ENCODE peak calls at places on chromosome 18, in five cellular contexts. One of them, this sample, is unnamed.

GRCh38 chr18:44744206-44745180 is 63.8 kb downstream of the SETBP1 start:
- DNase-seq in right lobe of liver: no peak
- DNase-seq in HFF-Myc: no peak
- DNase-seq in OCI-LY7: no peak
- DNase-seq in CD4-positive, alpha-beta T cell: no peak
- DNase-seq in this sample: no peak

GRCh38 chr18:77088977-77089795 is 43.4 kb downstream of the MBP start:
- DNase-seq in HFF-Myc: no peak
- DNase-seq in right lobe of liver: peak
- DNase-seq in CD4-positive, alpha-beta T cell: no peak
- DNase-seq in OCI-LY7: no peak
- DNase-seq in this sample: no peak

GRCh38 chr18:49023281-49023937 is 72.6 kb upstream of the SMAD7 start:
- DNase-seq in CD4-positive, alpha-beta T cell: no peak
- DNase-seq in HFF-Myc: no peak
- DNase-seq in right lobe of liver: no peak
- DNase-seq in OCI-LY7: peak
- DNase-seq in this sample: no peak

GRCh38 chr18:50870138-50870845 is 8.6 kb upstream of the ME2 start:
- DNase-seq in HFF-Myc: no peak
- DNase-seq in OCI-LY7: no peak
- DNase-seq in right lobe of liver: no peak
- DNase-seq in CD4-positive, alpha-beta T cell: no peak
- DNase-seq in this sample: no peak

GRCh38 chr18:49031511-49032188 is 80.9 kb upstream of the SMAD7 start:
- DNase-seq in HFF-Myc: no peak
- DNase-seq in right lobe of liver: no peak
- DNase-seq in CD4-positive, alpha-beta T cell: no peak
- DNase-seq in OCI-LY7: no peak
- DNase-seq in this sample: no peak

GRCh38 chr18:23280844-23281243 is 145.6 kb downstream of the CABLES1 start:
- DNase-seq in CD4-positive, alpha-beta T cell: no peak
- DNase-seq in HFF-Myc: no peak
- DNase-seq in OCI-LY7: no peak
- DNase-seq in right lobe of liver: no peak
- DNase-seq in this sample: no peak

GRCh38 chr18:52237551-52237950 is 102.4 kb upstream of the DCC start:
- DNase-seq in right lobe of liver: no peak
- DNase-seq in HFF-Myc: no peak
- DNase-seq in CD4-positive, alpha-beta T cell: no peak
- DNase-seq in OCI-LY7: no peak
- DNase-seq in this sample: no peak

GRCh38 chr18:54736981-54737380 is 91.3 kb upstream of the RAB27B start:
- DNase-seq in OCI-LY7: no peak
- DNase-seq in right lobe of liver: no peak
- DNase-seq in HFF-Myc: no peak
- DNase-seq in CD4-positive, alpha-beta T cell: no peak
- DNase-seq in this sample: no peak

GRCh38 chr18:54204883-54205282 is 19.6 kb downstream of the MBD2 start:
- DNase-seq in CD4-positive, alpha-beta T cell: no peak
- DNase-seq in HFF-Myc: no peak
- DNase-seq in OCI-LY7: no peak
- DNase-seq in right lobe of liver: no peak
- DNase-seq in this sample: no peak

GRCh38 chr18:11040823-11041712 is 108.3 kb downstream of the PIEZO2 start:
- DNase-seq in HFF-Myc: peak
- DNase-seq in OCI-LY7: peak
- DNase-seq in right lobe of liver: no peak
- DNase-seq in CD4-positive, alpha-beta T cell: no peak
- DNase-seq in this sample: peak

GRCh38 chr18:6406075-6406909 is 8.4 kb downstream of the L3MBTL4 start:
- DNase-seq in OCI-LY7: no peak
- DNase-seq in right lobe of liver: no peak
- DNase-seq in CD4-positive, alpha-beta T cell: no peak
- DNase-seq in HFF-Myc: peak
- DNase-seq in this sample: no peak

GRCh38 chr18:9020221-9020620 is 82.3 kb upstream of the NDUFV2 start:
- DNase-seq in OCI-LY7: no peak
- DNase-seq in CD4-positive, alpha-beta T cell: no peak
- DNase-seq in HFF-Myc: no peak
- DNase-seq in right lobe of liver: no peak
- DNase-seq in this sample: no peak

GRCh38 chr18:47604041-47604440 is 326.4 kb downstream of the SMAD2 start:
- DNase-seq in HFF-Myc: no peak
- DNase-seq in right lobe of liver: no peak
- DNase-seq in CD4-positive, alpha-beta T cell: no peak
- DNase-seq in OCI-LY7: no peak
- DNase-seq in this sample: no peak

GRCh38 chr18:34222396-34223163 is 2.1 kb downstream of the NOL4 start:
- DNase-seq in HFF-Myc: no peak
- DNase-seq in CD4-positive, alpha-beta T cell: no peak
- DNase-seq in OCI-LY7: no peak
- DNase-seq in right lobe of liver: peak
- DNase-seq in this sample: no peak

This sample was measured in AG09319.